ENCODE peak calls at places on chromosome 17, in ten cellular contexts. One of them, this sample, is unnamed.
A peak's percentile ranks its signal among the peaks of the same experiment; 100 is the strongest.

GRCh38 chr17:39737761-39738567 is at the start of gene GRB7:
- DNase-seq in amniotic stem cell: no peak
- DNase-seq in RCC 7860: no peak
- DNase-seq in transverse colon: peak; percentile 89
- DNase-seq in stimulated activated CD4-positive, alpha-beta T cell treated with anti-CD3 and anti-CD28 coated beads, Interleukin-2, amount 100 ng/mL, for 48 hours: no peak
- DNase-seq in HepG2: peak; percentile 56
- DNase-seq in GM23338: peak; percentile 82
- DNase-seq in GM12878: no peak
- DNase-seq in amygdala: no peak
- DNase-seq in RPMI7951: no peak
- DNase-seq in this sample: no peak

GRCh38 chr17:13777003-13777402 is 175.3 kb upstream of the HS3ST3A1 start:
- DNase-seq in amygdala: no peak
- DNase-seq in RPMI7951: peak; percentile 69
- DNase-seq in GM23338: no peak
- DNase-seq in transverse colon: no peak
- DNase-seq in stimulated activated CD4-positive, alpha-beta T cell treated with anti-CD3 and anti-CD28 coated beads, Interleukin-2, amount 100 ng/mL, for 48 hours: no peak
- DNase-seq in GM12878: no peak
- DNase-seq in amniotic stem cell: no peak
- DNase-seq in HepG2: no peak
- DNase-seq in RCC 7860: no peak
- DNase-seq in this sample: no peak

GRCh38 chr17:3986270-3986938 is 22.2 kb upstream of the ATP2A3 start:
- DNase-seq in GM12878: no peak
- DNase-seq in amniotic stem cell: no peak
- DNase-seq in stimulated activated CD4-positive, alpha-beta T cell treated with anti-CD3 and anti-CD28 coated beads, Interleukin-2, amount 100 ng/mL, for 48 hours: no peak
- DNase-seq in amygdala: no peak
- DNase-seq in transverse colon: no peak
- DNase-seq in RPMI7951: no peak
- DNase-seq in RCC 7860: no peak
- DNase-seq in GM23338: no peak
- DNase-seq in HepG2: no peak
- DNase-seq in this sample: no peak

GRCh38 chr17:27384261-27384701 is 72.0 kb upstream of the KSR1 start:
- DNase-seq in HepG2: no peak
- DNase-seq in stimulated activated CD4-positive, alpha-beta T cell treated with anti-CD3 and anti-CD28 coated beads, Interleukin-2, amount 100 ng/mL, for 48 hours: no peak
- DNase-seq in GM23338: no peak
- DNase-seq in amygdala: no peak
- DNase-seq in transverse colon: peak; percentile 24
- DNase-seq in RPMI7951: peak; percentile 99
- DNase-seq in RCC 7860: peak; percentile 71
- DNase-seq in amniotic stem cell: peak; percentile 89
- DNase-seq in GM12878: no peak
- DNase-seq in this sample: no peak

GRCh38 chr17:79006794-79007503 is 2.6 kb downstream of the CANT1 start:
- DNase-seq in RCC 7860: no peak
- DNase-seq in HepG2: no peak
- DNase-seq in amygdala: no peak
- DNase-seq in amniotic stem cell: no peak
- DNase-seq in GM23338: no peak
- DNase-seq in RPMI7951: no peak
- DNase-seq in stimulated activated CD4-positive, alpha-beta T cell treated with anti-CD3 and anti-CD28 coated beads, Interleukin-2, amount 100 ng/mL, for 48 hours: no peak
- DNase-seq in GM12878: no peak
- DNase-seq in transverse colon: no peak
- DNase-seq in this sample: no peak

GRCh38 chr17:79399610-79400144 is 211.2 kb downstream of the RBFOX3 start:
- DNase-seq in GM12878: no peak
- DNase-seq in RCC 7860: no peak
- DNase-seq in stimulated activated CD4-positive, alpha-beta T cell treated with anti-CD3 and anti-CD28 coated beads, Interleukin-2, amount 100 ng/mL, for 48 hours: no peak
- DNase-seq in HepG2: no peak
- DNase-seq in GM23338: no peak
- DNase-seq in amniotic stem cell: no peak
- DNase-seq in amygdala: no peak
- DNase-seq in RPMI7951: no peak
- DNase-seq in transverse colon: no peak
- DNase-seq in this sample: no peak

GRCh38 chr17:79824234-79824633 is 15.0 kb downstream of the CBX4 start:
- DNase-seq in stimulated activated CD4-positive, alpha-beta T cell treated with anti-CD3 and anti-CD28 coated beads, Interleukin-2, amount 100 ng/mL, for 48 hours: no peak
- DNase-seq in amniotic stem cell: no peak
- DNase-seq in GM23338: no peak
- DNase-seq in amygdala: no peak
- DNase-seq in RPMI7951: no peak
- DNase-seq in GM12878: no peak
- DNase-seq in RCC 7860: no peak
- DNase-seq in HepG2: no peak
- DNase-seq in transverse colon: no peak
- DNase-seq in this sample: no peak

GRCh38 chr17:1203967-1204291 is 24.1 kb upstream of the ABR start:
- DNase-seq in RCC 7860: no peak
- DNase-seq in GM12878: no peak
- DNase-seq in transverse colon: no peak
- DNase-seq in GM23338: peak; percentile 52
- DNase-seq in RPMI7951: no peak
- DNase-seq in stimulated activated CD4-positive, alpha-beta T cell treated with anti-CD3 and anti-CD28 coated beads, Interleukin-2, amount 100 ng/mL, for 48 hours: no peak
- DNase-seq in amygdala: no peak
- DNase-seq in amniotic stem cell: no peak
- DNase-seq in HepG2: no peak
- DNase-seq in this sample: no peak

GRCh38 chr17:32625971-32626370 is 139.2 kb downstream of the CDK5R1 start:
- DNase-seq in GM23338: no peak
- DNase-seq in amniotic stem cell: no peak
- DNase-seq in HepG2: no peak
- DNase-seq in GM12878: no peak
- DNase-seq in RPMI7951: no peak
- DNase-seq in RCC 7860: no peak
- DNase-seq in transverse colon: no peak
- DNase-seq in amygdala: no peak
- DNase-seq in stimulated activated CD4-positive, alpha-beta T cell treated with anti-CD3 and anti-CD28 coated beads, Interleukin-2, amount 100 ng/mL, for 48 hours: no peak
- DNase-seq in this sample: no peak

GRCh38 chr17:76645481-76645880 is 1.9 kb upstream of the ST6GALNAC1 start:
- DNase-seq in RCC 7860: no peak
- DNase-seq in GM23338: no peak
- DNase-seq in HepG2: no peak
- DNase-seq in amniotic stem cell: no peak
- DNase-seq in amygdala: no peak
- DNase-seq in GM12878: no peak
- DNase-seq in stimulated activated CD4-positive, alpha-beta T cell treated with anti-CD3 and anti-CD28 coated beads, Interleukin-2, amount 100 ng/mL, for 48 hours: no peak
- DNase-seq in transverse colon: peak; percentile 47
- DNase-seq in RPMI7951: no peak
- DNase-seq in this sample: no peak